ENCODE peak calls at places on chromosomes 2 and 18, in ten cellular contexts. One of them, this sample, is unnamed.

GRCh38 chr2:183117226-183117625 is 7.0 kb upstream of the NUP35 start:
- DNase-seq in fibroblast of lung: no peak
- DNase-seq in GM23248: no peak
- DNase-seq in MM.1S: no peak
- DNase-seq in keratinocyte: no peak
- DNase-seq in K562: peak
- DNase-seq in mesendoderm: peak
- DNase-seq in neural progenitor cell: no peak
- DNase-seq in neuronal stem cell: no peak
- DNase-seq in OCI-LY7: peak
- DNase-seq in this sample: no peak

GRCh38 chr2:187994464-187995331 is 297.0 kb upstream of the GULP1 start:
- DNase-seq in fibroblast of lung: peak
- DNase-seq in OCI-LY7: no peak
- DNase-seq in neural progenitor cell: no peak
- DNase-seq in keratinocyte: no peak
- DNase-seq in K562: no peak
- DNase-seq in mesendoderm: peak
- DNase-seq in neuronal stem cell: no peak
- DNase-seq in GM23248: peak
- DNase-seq in MM.1S: peak
- DNase-seq in this sample: peak

GRCh38 chr18:70384181-70384790 is 95.4 kb downstream of the SOCS6 start:
- DNase-seq in MM.1S: no peak
- DNase-seq in mesendoderm: no peak
- DNase-seq in GM23248: peak
- DNase-seq in K562: peak
- DNase-seq in keratinocyte: peak
- DNase-seq in fibroblast of lung: peak
- DNase-seq in OCI-LY7: no peak
- DNase-seq in neuronal stem cell: no peak
- DNase-seq in neural progenitor cell: no peak
- DNase-seq in this sample: peak

GRCh38 chr18:40911582-40912254 is 1043.3 kb upstream of the PIK3C3 start:
- DNase-seq in K562: no peak
- DNase-seq in keratinocyte: no peak
- DNase-seq in MM.1S: no peak
- DNase-seq in GM23248: peak
- DNase-seq in neural progenitor cell: no peak
- DNase-seq in OCI-LY7: no peak
- DNase-seq in neuronal stem cell: no peak
- DNase-seq in mesendoderm: no peak
- DNase-seq in fibroblast of lung: peak
- DNase-seq in this sample: no peak

GRCh38 chr2:23599691-23600090 is 214.7 kb downstream of the KLHL29 start:
- DNase-seq in mesendoderm: no peak
- DNase-seq in keratinocyte: no peak
- DNase-seq in neuronal stem cell: no peak
- DNase-seq in GM23248: no peak
- DNase-seq in neural progenitor cell: no peak
- DNase-seq in OCI-LY7: no peak
- DNase-seq in fibroblast of lung: no peak
- DNase-seq in K562: no peak
- DNase-seq in MM.1S: no peak
- DNase-seq in this sample: no peak

GRCh38 chr18:3679254-3679653 is 229.3 kb downstream of the TGIF1 start:
- DNase-seq in keratinocyte: peak
- DNase-seq in K562: no peak
- DNase-seq in mesendoderm: no peak
- DNase-seq in MM.1S: no peak
- DNase-seq in GM23248: no peak
- DNase-seq in OCI-LY7: no peak
- DNase-seq in neural progenitor cell: no peak
- DNase-seq in neuronal stem cell: no peak
- DNase-seq in fibroblast of lung: no peak
- DNase-seq in this sample: no peak

GRCh38 chr2:234881413-234882241 is 70.2 kb upstream of the SH3BP4 start:
- DNase-seq in fibroblast of lung: peak
- DNase-seq in mesendoderm: peak
- DNase-seq in keratinocyte: peak
- DNase-seq in OCI-LY7: peak
- DNase-seq in neuronal stem cell: peak
- DNase-seq in K562: peak
- DNase-seq in neural progenitor cell: peak
- DNase-seq in MM.1S: peak
- DNase-seq in GM23248: peak
- DNase-seq in this sample: peak

GRCh38 chr2:159879061-159879604 is 81.1 kb upstream of the CD302 start:
- DNase-seq in OCI-LY7: no peak
- DNase-seq in mesendoderm: no peak
- DNase-seq in neural progenitor cell: no peak
- DNase-seq in GM23248: peak
- DNase-seq in keratinocyte: no peak
- DNase-seq in MM.1S: no peak
- DNase-seq in fibroblast of lung: peak
- DNase-seq in neuronal stem cell: no peak
- DNase-seq in K562: no peak
- DNase-seq in this sample: no peak

GRCh38 chr2:182077451-182078142 is 91.9 kb downstream of the PPP1R1C start:
- DNase-seq in mesendoderm: peak
- DNase-seq in GM23248: peak
- DNase-seq in neural progenitor cell: peak
- DNase-seq in keratinocyte: peak
- DNase-seq in OCI-LY7: peak
- DNase-seq in MM.1S: peak
- DNase-seq in fibroblast of lung: peak
- DNase-seq in K562: peak
- DNase-seq in neuronal stem cell: peak
- DNase-seq in this sample: peak

GRCh38 chr2:50018938-50019337 is 864.6 kb upstream of the FSHR start:
- DNase-seq in neuronal stem cell: no peak
- DNase-seq in GM23248: no peak
- DNase-seq in MM.1S: no peak
- DNase-seq in K562: no peak
- DNase-seq in keratinocyte: no peak
- DNase-seq in mesendoderm: peak
- DNase-seq in fibroblast of lung: no peak
- DNase-seq in OCI-LY7: no peak
- DNase-seq in neural progenitor cell: no peak
- DNase-seq in this sample: no peak

GRCh38 chr2:29262681-29263260 is 147.6 kb downstream of the CLIP4 start:
- DNase-seq in OCI-LY7: no peak
- DNase-seq in neural progenitor cell: no peak
- DNase-seq in fibroblast of lung: no peak
- DNase-seq in mesendoderm: peak
- DNase-seq in keratinocyte: no peak
- DNase-seq in MM.1S: no peak
- DNase-seq in K562: no peak
- DNase-seq in neuronal stem cell: no peak
- DNase-seq in GM23248: no peak
- DNase-seq in this sample: no peak

GRCh38 chr2:21198637-21199036 is 74.9 kb downstream of the TDRD15 start:
- DNase-seq in OCI-LY7: no peak
- DNase-seq in K562: no peak
- DNase-seq in keratinocyte: no peak
- DNase-seq in MM.1S: no peak
- DNase-seq in fibroblast of lung: no peak
- DNase-seq in neural progenitor cell: no peak
- DNase-seq in mesendoderm: no peak
- DNase-seq in neuronal stem cell: no peak
- DNase-seq in GM23248: no peak
- DNase-seq in this sample: no peak

GRCh38 chr2:223700221-223700620 is 98.1 kb upstream of the SCG2 start:
- DNase-seq in mesendoderm: no peak
- DNase-seq in OCI-LY7: no peak
- DNase-seq in neural progenitor cell: no peak
- DNase-seq in neuronal stem cell: no peak
- DNase-seq in K562: no peak
- DNase-seq in keratinocyte: no peak
- DNase-seq in GM23248: no peak
- DNase-seq in MM.1S: no peak
- DNase-seq in fibroblast of lung: no peak
- DNase-seq in this sample: no peak

GRCh38 chr18:63183263-63183662 is 136.3 kb downstream of the BCL2 start:
- DNase-seq in keratinocyte: no peak
- DNase-seq in MM.1S: no peak
- DNase-seq in K562: no peak
- DNase-seq in OCI-LY7: no peak
- DNase-seq in neuronal stem cell: no peak
- DNase-seq in GM23248: no peak
- DNase-seq in neural progenitor cell: no peak
- DNase-seq in mesendoderm: no peak
- DNase-seq in fibroblast of lung: no peak
- DNase-seq in this sample: no peak

GRCh38 chr2:95010126-95010525 is 15.4 kb upstream of the MAL start:
- DNase-seq in mesendoderm: no peak
- DNase-seq in fibroblast of lung: no peak
- DNase-seq in neuronal stem cell: no peak
- DNase-seq in MM.1S: no peak
- DNase-seq in keratinocyte: no peak
- DNase-seq in K562: no peak
- DNase-seq in GM23248: no peak
- DNase-seq in OCI-LY7: no peak
- DNase-seq in neural progenitor cell: no peak
- DNase-seq in this sample: no peak

GRCh38 chr2:238040918-238041317 is 19.9 kb upstream of the SCLY start:
- DNase-seq in keratinocyte: no peak
- DNase-seq in MM.1S: no peak
- DNase-seq in fibroblast of lung: no peak
- DNase-seq in K562: no peak
- DNase-seq in neuronal stem cell: no peak
- DNase-seq in OCI-LY7: no peak
- DNase-seq in GM23248: no peak
- DNase-seq in mesendoderm: no peak
- DNase-seq in neural progenitor cell: no peak
- DNase-seq in this sample: no peak
- H3K4me2 ChIP-seq in keratinocyte: no peak
- H3K4me2 ChIP-seq in MM.1S: no peak
- H3K4me2 ChIP-seq in fibroblast of lung: no peak
- H3K4me2 ChIP-seq in K562: no peak
- H3K4me2 ChIP-seq in neuronal stem cell: no peak
- H3K4me2 ChIP-seq in OCI-LY7: no peak
- H3K4me2 ChIP-seq in GM23248: no peak
- H3K4me2 ChIP-seq in mesendoderm: no peak
- H3K4me2 ChIP-seq in neural progenitor cell: no peak
- H3K4me2 ChIP-seq in this sample: no peak

DNA sequence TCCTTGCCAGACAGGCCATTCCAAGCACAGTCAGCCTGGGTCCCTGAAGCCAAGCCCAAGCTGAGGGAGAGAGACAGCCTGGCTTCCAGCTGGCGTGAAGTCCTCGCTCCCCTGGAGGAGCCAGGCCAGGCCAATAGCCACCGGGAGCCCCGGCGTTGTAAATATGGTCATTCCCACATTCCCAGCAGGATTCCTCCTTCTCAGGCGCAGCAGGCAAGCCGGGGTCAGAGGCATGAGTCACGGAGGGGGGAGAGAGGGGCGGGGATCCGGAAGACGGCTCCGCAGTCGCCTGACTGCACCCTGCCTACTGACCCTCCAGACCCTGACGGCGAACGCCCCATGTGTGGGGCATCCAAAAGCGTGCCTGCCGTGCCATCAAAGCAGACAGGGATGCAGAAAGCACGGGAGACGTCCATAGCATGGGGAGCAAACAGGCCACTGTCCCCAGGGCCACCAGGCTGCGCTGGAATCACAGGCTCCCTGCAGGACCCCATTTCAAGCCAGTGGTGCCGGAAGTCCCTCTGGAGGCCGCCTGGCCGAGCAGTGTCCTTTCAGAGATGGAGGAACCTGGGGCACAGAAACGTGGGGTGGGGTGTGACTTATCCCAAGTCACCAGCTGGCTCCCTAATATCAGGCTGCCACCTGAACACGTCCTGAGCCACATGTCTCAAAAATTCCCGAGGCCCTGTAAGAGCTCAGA is 48.2 kb downstream of the TWIST2 start:
- DNase-seq in GM23248: peak
- DNase-seq in K562: no peak
- DNase-seq in fibroblast of lung: peak
- DNase-seq in neural progenitor cell: peak
- DNase-seq in mesendoderm: peak
- DNase-seq in MM.1S: no peak
- DNase-seq in neuronal stem cell: no peak
- DNase-seq in keratinocyte: no peak
- DNase-seq in OCI-LY7: no peak
- DNase-seq in this sample: peak
- H3K4me2 ChIP-seq in GM23248: peak
- H3K4me2 ChIP-seq in K562: no peak
- H3K4me2 ChIP-seq in fibroblast of lung: peak
- H3K4me2 ChIP-seq in neural progenitor cell: peak
- H3K4me2 ChIP-seq in mesendoderm: no peak
- H3K4me2 ChIP-seq in MM.1S: no peak
- H3K4me2 ChIP-seq in neuronal stem cell: no peak
- H3K4me2 ChIP-seq in keratinocyte: no peak
- H3K4me2 ChIP-seq in OCI-LY7: no peak
- H3K4me2 ChIP-seq in this sample: peak

DNA sequence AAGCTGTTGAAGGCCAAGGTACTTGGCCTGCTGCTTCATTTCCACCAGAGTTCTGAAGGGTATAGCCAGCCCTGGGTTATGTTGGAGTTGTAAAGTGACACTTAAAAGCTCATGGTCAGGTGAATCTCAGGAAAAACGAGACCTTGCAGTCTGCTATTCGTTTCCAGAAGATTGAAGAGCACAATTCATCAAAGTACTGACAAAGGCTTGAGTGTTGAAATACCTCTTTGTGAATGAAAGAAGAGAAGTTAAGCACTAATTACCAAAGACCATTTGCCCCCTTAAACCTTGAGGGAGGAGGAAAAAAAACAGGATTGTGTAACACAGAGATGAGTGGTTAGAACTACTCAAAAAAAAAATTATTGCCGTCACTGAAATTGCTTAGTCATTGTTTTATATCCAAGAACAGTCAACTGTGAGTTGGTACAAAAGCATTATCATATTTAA is 48.6 kb downstream of the MAP2 start:
- DNase-seq in mesendoderm: no peak
- DNase-seq in K562: no peak
- DNase-seq in OCI-LY7: no peak
- DNase-seq in neuronal stem cell: no peak
- DNase-seq in keratinocyte: no peak
- DNase-seq in fibroblast of lung: peak
- DNase-seq in GM23248: peak
- DNase-seq in neural progenitor cell: no peak
- DNase-seq in MM.1S: no peak
- DNase-seq in this sample: no peak
- H3K4me2 ChIP-seq in mesendoderm: no peak
- H3K4me2 ChIP-seq in K562: no peak
- H3K4me2 ChIP-seq in OCI-LY7: no peak
- H3K4me2 ChIP-seq in neuronal stem cell: no peak
- H3K4me2 ChIP-seq in keratinocyte: peak
- H3K4me2 ChIP-seq in fibroblast of lung: no peak
- H3K4me2 ChIP-seq in GM23248: peak
- H3K4me2 ChIP-seq in neural progenitor cell: no peak
- H3K4me2 ChIP-seq in MM.1S: no peak
- H3K4me2 ChIP-seq in this sample: no peak

DNA sequence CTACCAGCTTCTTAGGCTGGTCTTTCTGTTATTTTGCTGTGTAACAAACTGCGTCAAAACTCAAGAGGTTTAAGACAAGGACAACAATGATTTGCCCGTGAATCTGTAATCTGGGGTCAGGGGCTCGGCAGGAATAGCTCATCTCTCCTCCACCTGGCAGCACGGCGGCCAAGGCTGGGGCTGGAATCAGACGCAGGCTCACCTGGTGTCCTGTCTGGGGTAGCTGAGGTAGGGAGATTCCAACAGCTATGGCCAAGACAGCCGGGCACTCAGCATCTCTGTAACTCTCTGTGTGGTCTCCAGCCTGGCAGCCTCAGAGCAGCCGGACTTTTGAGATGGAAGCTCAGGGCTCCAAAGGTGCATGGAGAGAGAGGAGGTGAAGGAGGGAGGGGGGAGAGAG is 42.3 kb downstream of the DNER start:
- DNase-seq in MM.1S: no peak
- DNase-seq in OCI-LY7: no peak
- DNase-seq in neural progenitor cell: no peak
- DNase-seq in GM23248: no peak
- DNase-seq in mesendoderm: no peak
- DNase-seq in neuronal stem cell: no peak
- DNase-seq in K562: no peak
- DNase-seq in fibroblast of lung: no peak
- DNase-seq in keratinocyte: no peak
- DNase-seq in this sample: no peak
- H3K4me2 ChIP-seq in MM.1S: no peak
- H3K4me2 ChIP-seq in OCI-LY7: no peak
- H3K4me2 ChIP-seq in neural progenitor cell: no peak
- H3K4me2 ChIP-seq in GM23248: no peak
- H3K4me2 ChIP-seq in mesendoderm: no peak
- H3K4me2 ChIP-seq in neuronal stem cell: no peak
- H3K4me2 ChIP-seq in K562: no peak
- H3K4me2 ChIP-seq in fibroblast of lung: no peak
- H3K4me2 ChIP-seq in keratinocyte: no peak
- H3K4me2 ChIP-seq in this sample: no peak